ENCODE peak calls at places on chromosomes 13 and 19, in ten cellular contexts. D is NCI-H2081; Z is effector memory CD8-positive, alpha-beta T cell; B is neural crest cell; Q is naive B cell; L is WTC11; K is cardiac septum; F is activated T-helper 1 cell treated with Interleukin-2 at 50 U/mL for 16 hours; U is astrocyte of the cerebellum; Y is MG63. N is an unnamed sample.

GRCh38 chr19:1825909-1826556 is 14.0 kb upstream of the ATP8B3 start:
- DNase-seq in D (peak; percentile 64), Z (peak; percentile 79), B (peak; percentile 84), Q (peak; percentile 73), L (peak; percentile 93), K (peak; percentile 89), F (peak; percentile 61), U (peak; percentile 41), Y (peak; percentile 36), N (peak; percentile 63)

GRCh38 chr19:17424743-17425365 is 5.0 kb downstream of the MVB12A start:
- DNase-seq in D (no peak), Z (no peak), B (peak; percentile 76), Q (no peak), L (peak; percentile 92), K (no peak), F (no peak), U (no peak), Y (peak; percentile 34), N (peak; percentile 36)

GRCh38 chr19:46537136-46538097 is 41.8 kb upstream of the PNMA8B start:
- DNase-seq in D (no peak), Z (peak; percentile 59), B (peak; percentile 74), Q (peak; percentile 42), L (peak; percentile 83), K (no peak), F (peak; percentile 33), U (peak; percentile 3), Y (peak; percentile 34), N (peak; percentile 51)

GRCh38 chr19:44662686-44663085 is 8.6 kb upstream of the CEACAM19 start:
- DNase-seq in D (no peak), Z (no peak), B (no peak), Q (no peak), L (no peak), K (no peak), F (no peak), U (no peak), Y (no peak), N (no peak)

GRCh38 chr19:3336680-3337523 is 29.5 kb upstream of the NFIC start:
- DNase-seq in D (peak; percentile 69), Z (no peak), B (no peak), Q (no peak), L (no peak), K (peak; percentile 89), F (no peak), U (no peak), Y (peak; percentile 94), N (peak; percentile 34)

GRCh38 chr19:12790628-12791344 is 500 bp upstream of the JUNB start:
- DNase-seq in D (no peak), Z (no peak), B (no peak), Q (no peak), L (no peak), K (no peak), F (no peak), U (no peak), Y (no peak), N (no peak)

GRCh38 chr13:111212517-111212873 is 97.4 kb downstream of the ARHGEF7 start:
- DNase-seq in D (no peak), Z (no peak), B (no peak), Q (no peak), L (no peak), K (no peak), F (no peak), U (no peak), Y (no peak), N (no peak)

GRCh38 chr13:46667687-46668281 is 114.8 kb downstream of the LRCH1 start:
- DNase-seq in D (no peak), Z (peak; percentile 10), B (no peak), Q (peak; percentile 63), L (no peak), K (no peak), F (no peak), U (no peak), Y (no peak), N (no peak)

GRCh38 chr13:41558781-41559560 is 101.6 kb downstream of the RGCC start:
- DNase-seq in D (no peak), Z (no peak), B (no peak), Q (no peak), L (no peak), K (no peak), F (no peak), U (no peak), Y (no peak), N (no peak)

GRCh38 chr19:40598121-40598917 is 2.9 kb upstream of the LTBP4 start:
- DNase-seq in D (peak; percentile 82), Z (peak; percentile 84), B (peak; percentile 97), Q (peak; percentile 75), L (peak; percentile 93), K (peak; percentile 95), F (peak; percentile 75), U (peak; percentile 72), Y (peak; percentile 86), N (peak; percentile 88)

GRCh38 chr19:36125557-36125956 is 10.3 kb downstream of the TBCB start:
- DNase-seq in D (no peak), Z (no peak), B (no peak), Q (no peak), L (no peak), K (no peak), F (no peak), U (no peak), Y (no peak), N (no peak)

GRCh38 chr19:46355234-46355990 is 8.5 kb downstream of the PPP5C start:
- DNase-seq in D (no peak), Z (no peak), B (no peak), Q (no peak), L (no peak), K (peak; percentile 75), F (no peak), U (no peak), Y (no peak), N (no peak)

GRCh38 chr13:110218601-110219201 is 88.3 kb downstream of the COL4A1 start:
- DNase-seq in D (no peak), Z (no peak), B (no peak), Q (no peak), L (no peak), K (no peak), F (no peak), U (no peak), Y (no peak), N (no peak)

GRCh38 chr19:40750035-40750284 is 317 bp downstream of the ACTMAP start:
- DNase-seq in D (no peak), Z (no peak), B (no peak), Q (no peak), L (no peak), K (no peak), F (no peak), U (no peak), Y (no peak), N (no peak)

GRCh38 chr13:69389899-69390298 is 717.7 kb upstream of the ATXN8OS start:
- DNase-seq in D (no peak), Z (no peak), B (no peak), Q (no peak), L (no peak), K (no peak), F (no peak), U (no peak), Y (no peak), N (peak; percentile 9)

GRCh38 chr13:80239116-80239515 is 101.8 kb downstream of the SPRY2 start:
- DNase-seq in D (no peak), Z (no peak), B (no peak), Q (no peak), L (no peak), K (no peak), F (no peak), U (no peak), Y (no peak), N (no peak)

GRCh38 chr13:97459215-97459772 is 25.3 kb downstream of the RAP2A start:
- DNase-seq in D (no peak), Z (no peak), B (no peak), Q (no peak), L (no peak), K (no peak), F (no peak), U (no peak), Y (no peak), N (no peak)

GRCh38 chr19:48372904-48373303 is 8.7 kb downstream of the SYNGR4 start:
- DNase-seq in D (peak; percentile 74), Z (no peak), B (no peak), Q (no peak), L (no peak), K (no peak), F (no peak), U (no peak), Y (no peak), N (peak; percentile 55)

GRCh38 chr13:94154362-94154761 is 325.1 kb downstream of the DCT start:
- DNase-seq in D (no peak), Z (no peak), B (no peak), Q (no peak), L (no peak), K (no peak), F (no peak), U (peak; percentile 32), Y (peak; percentile 64), N (no peak)

GRCh38 chr19:29660835-29661234 is 4.4 kb upstream of the PLEKHF1 start:
- DNase-seq in D (no peak), Z (no peak), B (no peak), Q (no peak), L (no peak), K (no peak), F (no peak), U (no peak), Y (no peak), N (no peak)

GRCh38 chr13:20945952-20946383 is 43.4 kb upstream of the XPO4 start:
- DNase-seq in D (no peak), Z (no peak), B (no peak), Q (peak; percentile 3), L (peak; percentile 39), K (no peak), F (no peak), U (no peak), Y (no peak), N (no peak)

GRCh38 chr13:28526876-28527275 is 31.9 kb upstream of the FLT1 start:
- DNase-seq in D (no peak), Z (no peak), B (no peak), Q (no peak), L (no peak), K (no peak), F (no peak), U (no peak), Y (no peak), N (no peak)

GRCh38 chr19:53868892-53869804 is 1.5 kb downstream of the MYADM start:
- DNase-seq in D (no peak), Z (peak; percentile 95), B (peak; percentile 65), Q (peak; percentile 90), L (peak; percentile 85), K (peak; percentile 96), F (peak; percentile 77), U (peak; percentile 62), Y (peak; percentile 97), N (peak; percentile 71)

GRCh38 chr13:21657538-21657937 is 13.3 kb upstream of the FGF9 start:
- DNase-seq in D (no peak), Z (no peak), B (no peak), Q (no peak), L (no peak), K (no peak), F (no peak), U (no peak), Y (peak; percentile 83), N (peak; percentile 96)

GRCh38 chr13:72839831-72840426 is 58.0 kb downstream of the PIBF1 start:
- DNase-seq in D (peak; percentile 46), Z (no peak), B (peak; percentile 8), Q (no peak), L (peak; percentile 61), K (no peak), F (no peak), U (peak; percentile 28), Y (peak; percentile 20), N (peak; percentile 78)

GRCh38 chr19:51047031-51047335 is 12.2 kb upstream of the KLK12 start:
- DNase-seq in D (no peak), Z (no peak), B (no peak), Q (no peak), L (no peak), K (no peak), F (no peak), U (no peak), Y (no peak), N (no peak)

GRCh38 chr19:35509018-35509652 is 4.3 kb downstream of the DMKN start:
- DNase-seq in D (no peak), Z (peak; percentile 50), B (no peak), Q (no peak), L (peak; percentile 60), K (no peak), F (peak; percentile 9), U (no peak), Y (no peak), N (peak; percentile 89)

GRCh38 chr19:55688422-55689218 is 13.6 kb downstream of the EPN1 start:
- DNase-seq in D (peak; percentile 48), Z (no peak), B (no peak), Q (peak; percentile 14), L (no peak), K (no peak), F (no peak), U (no peak), Y (no peak), N (no peak)